ENCODE peak calls at places on chromosomes 4 and X, in eight cellular contexts. N is colonic mucosa, G is transverse colon, A is cardiac muscle cell, F is PC-3, W is MM.1S, I is astrocyte, K is left ventricle myocardium inferior. D is an unnamed sample.

GRCh38 chr4:122765702-122766352 is 33.3 kb downstream of the BBS12 start:
- DNase-seq in N (no peak), G (no peak), A (no peak), F (peak; percentile 58), W (no peak), I (peak; percentile 87), K (no peak), D (no peak)

GRCh38 chrX:70042399-70043371 is 7.1 kb downstream of the AWAT2 start:
- DNase-seq in N (peak; percentile 10), G (no peak), A (no peak), F (peak; percentile 47), W (no peak), I (no peak), K (no peak), D (no peak)

GRCh38 chr4:174209296-174209695 is 74.2 kb downstream of the FBXO8 start:
- DNase-seq in N (no peak), G (no peak), A (no peak), F (no peak), W (no peak), I (no peak), K (no peak), D (no peak)

GRCh38 chrX:86047174-86047991 is at the start of gene CHM:
- DNase-seq in N (peak; percentile 79), G (peak; percentile 58), A (peak; percentile 76), F (peak; percentile 80), W (peak; percentile 89), I (peak; percentile 78), K (peak; percentile 19), D (peak; percentile 75)

GRCh38 chr4:118273642-118274041 is 79.2 kb downstream of the PRSS12 start:
- DNase-seq in N (no peak), G (no peak), A (no peak), F (no peak), W (no peak), I (no peak), K (no peak), D (no peak)

GRCh38 chrX:9530848-9531274 is 66.0 kb downstream of the TBL1X start:
- DNase-seq in N (peak; percentile 47), G (peak; percentile 51), A (peak; percentile 94), F (peak; percentile 35), W (no peak), I (peak; percentile 82), K (peak; percentile 77), D (peak; percentile 76)

GRCh38 chr4:140135529-140136021 is 18.4 kb downstream of the MAML3 start:
- DNase-seq in N (no peak), G (peak; percentile 15), A (peak; percentile 74), F (peak; percentile 17), W (no peak), I (peak; percentile 73), K (peak; percentile 55), D (peak; percentile 65)

GRCh38 chr4:108166038-108166437 is 2.7 kb downstream of the LEF1 start:
- DNase-seq in N (no peak), G (no peak), A (no peak), F (no peak), W (peak; percentile 33), I (no peak), K (no peak), D (no peak)

GRCh38 chrX:40644821-40645358 is 2.5 kb downstream of the CXorf38 start:
- DNase-seq in N (peak; percentile 80), G (peak; percentile 77), A (no peak), F (peak; percentile 72), W (peak; percentile 45), I (peak; percentile 60), K (peak; percentile 25), D (peak; percentile 71)

GRCh38 chr4:26126135-26126718 is 194.6 kb upstream of the RBPJ start:
- DNase-seq in N (no peak), G (no peak), A (no peak), F (no peak), W (no peak), I (no peak), K (no peak), D (no peak)

GRCh38 chr4:16875487-16875886 is 23.0 kb downstream of the LDB2 start:
- DNase-seq in N (no peak), G (no peak), A (no peak), F (no peak), W (no peak), I (peak; percentile 96), K (no peak), D (no peak)

GRCh38 chr4:39818646-39819045 is 120.7 kb downstream of the UBE2K start:
- DNase-seq in N (no peak), G (no peak), A (no peak), F (no peak), W (no peak), I (no peak), K (no peak), D (no peak)

GRCh38 chrX:73977542-73978169 is 326.3 kb upstream of the ZCCHC13 start:
- DNase-seq in N (no peak), G (no peak), A (no peak), F (no peak), W (peak; percentile 39), I (peak; percentile 7), K (no peak), D (no peak)

GRCh38 chr4:128823025-128823661 is 13.6 kb downstream of the JADE1 start:
- DNase-seq in N (no peak), G (no peak), A (no peak), F (peak; percentile 85), W (no peak), I (peak; percentile 96), K (no peak), D (no peak)

GRCh38 chrX:13645464-13646153 is 7.3 kb upstream of the TCEANC start:
- DNase-seq in N (no peak), G (no peak), A (no peak), F (no peak), W (no peak), I (no peak), K (no peak), D (no peak)

GRCh38 chrX:55014897-55015299 is 14.7 kb downstream of the APEX2 start:
- DNase-seq in N (no peak), G (no peak), A (no peak), F (no peak), W (no peak), I (no peak), K (no peak), D (no peak)

GRCh38 chr4:186812592-186812991 is 88.9 kb upstream of the FAT1 start:
- DNase-seq in N (no peak), G (no peak), A (no peak), F (no peak), W (no peak), I (no peak), K (no peak), D (no peak)

GRCh38 chr4:15746110-15746509 is 32.0 kb upstream of the CD38 start:
- DNase-seq in N (no peak), G (no peak), A (no peak), F (no peak), W (no peak), I (no peak), K (no peak), D (no peak)

GRCh38 chr4:15751155-15751554 is 27.0 kb upstream of the CD38 start:
- DNase-seq in N (no peak), G (no peak), A (no peak), F (no peak), W (no peak), I (no peak), K (no peak), D (no peak)

GRCh38 chr4:15753786-15754185 is 24.3 kb upstream of the CD38 start:
- DNase-seq in N (no peak), G (no peak), A (no peak), F (peak; percentile 37), W (no peak), I (peak; percentile 17), K (peak; percentile 76), D (no peak)

GRCh38 chr4:15744016-15744415 is 34.1 kb upstream of the CD38 start:
- DNase-seq in N (no peak), G (no peak), A (no peak), F (no peak), W (no peak), I (peak; percentile 73), K (no peak), D (no peak)

DNA sequence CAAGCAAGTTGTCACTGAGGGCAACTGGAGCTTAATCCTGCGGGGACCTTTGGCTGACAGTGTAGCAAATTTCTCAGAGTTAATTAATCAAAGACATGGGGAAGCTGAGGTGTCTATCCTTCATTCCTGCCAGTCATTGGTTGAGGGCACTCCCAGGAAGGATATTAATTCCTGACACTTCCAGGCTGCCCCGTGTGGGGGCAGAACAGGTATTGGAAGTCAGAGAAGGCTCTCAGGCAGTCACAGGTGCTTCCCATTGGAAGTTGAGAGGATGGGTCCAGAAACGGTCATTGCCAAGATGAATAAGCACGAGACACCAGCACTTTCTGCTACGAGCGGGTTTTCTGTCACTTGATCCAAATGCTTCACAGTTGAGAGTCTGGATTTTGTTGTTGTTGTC is 29.1 kb upstream of the CD38 start:
- DNase-seq in N (no peak), G (no peak), A (no peak), F (no peak), W (no peak), I (no peak), K (no peak), D (no peak)
- TF ChIP-seq CTCF in N (no peak), G (no peak), A (no peak), F (no peak), W (no peak), I (no peak), K (no peak), D (no peak)

DNA sequence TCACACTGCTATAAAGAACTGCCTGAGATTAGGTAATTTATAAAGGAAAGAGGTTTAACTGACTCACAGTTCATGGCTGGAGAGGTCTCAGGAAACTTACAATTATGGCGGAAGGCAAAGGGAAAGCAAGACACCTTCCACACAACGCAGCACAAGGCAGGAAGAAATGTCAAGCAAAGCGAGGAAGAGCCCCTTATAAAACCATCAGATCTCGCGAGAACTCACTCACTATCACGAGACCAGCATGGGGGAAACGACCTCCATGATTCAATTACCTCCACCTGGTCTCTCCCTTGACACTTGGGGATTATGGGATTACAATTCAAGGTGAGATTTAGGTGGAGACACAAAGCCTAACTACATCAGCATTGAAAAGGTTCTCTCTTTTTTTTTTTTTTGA is 39.6 kb downstream of the PALLD start:
- DNase-seq in N (no peak), G (no peak), A (no peak), F (no peak), W (no peak), I (no peak), K (no peak), D (no peak)
- H3K4me1 ChIP-seq in N (no peaks in the 10 kb centered on the region), G (no peaks in the 10 kb centered on the region), A (peaks cover 9% of the 10 kb centered on the region), F (peaks cover 50% of the 10 kb centered on the region), W (no peaks in the 10 kb centered on the region), I (peaks cover 19% of the 10 kb centered on the region), K (peaks cover 51% of the 10 kb centered on the region), D (no peaks in the 10 kb centered on the region)

DNA sequence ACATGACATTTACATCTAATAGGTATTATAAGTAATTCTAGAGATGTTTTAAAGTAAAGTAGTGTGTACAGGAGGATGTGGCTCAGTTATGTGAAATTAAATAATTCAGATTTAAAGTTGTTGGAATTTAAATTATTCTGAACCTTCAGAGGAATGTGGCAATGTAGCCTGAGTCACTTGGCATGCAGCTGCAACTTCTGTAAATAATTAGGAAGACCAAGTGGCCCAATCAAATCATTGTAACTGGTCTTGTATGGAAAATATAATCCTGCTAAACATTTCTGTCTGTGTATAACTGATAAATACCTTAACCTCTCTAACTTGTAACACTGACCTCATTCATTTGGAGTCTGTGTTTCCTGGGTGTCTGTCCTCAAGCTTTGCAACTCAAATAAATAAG is 828.9 kb downstream of the GLUD2 start:
- DNase-seq in N (no peak), G (no peak), A (no peak), F (no peak), W (no peak), I (peak; percentile 67), K (no peak), D (no peak)
- TF ChIP-seq CTCF in N (no peak), G (no peak), A (no peak), F (no peak), W (no peak), I (no peak), K (no peak), D (no peak)

GRCh38 chr4:142781114-142781513 is 65.0 kb downstream of the INPP4B start:
- DNase-seq in N (no peak), G (no peak), A (no peak), F (peak; percentile 32), W (no peak), I (peak; percentile 23), K (no peak), D (no peak)
- H3K4me1 ChIP-seq in N (no peaks in the 10 kb centered on the region), G (no peaks in the 10 kb centered on the region), A (no peaks in the 10 kb centered on the region), F (no peaks in the 10 kb centered on the region), W (no peaks in the 10 kb centered on the region), I (peaks cover 3% of the 10 kb centered on the region), K (no peaks in the 10 kb centered on the region), D (no peaks in the 10 kb centered on the region)